ENCODE peak calls at places on chromosome 5, in seven cellular contexts. V is heart right ventricle; T is CD4-positive, alpha-beta T cell; X is BE2C; A is hepatocyte; E is esophagus squamous epithelium; M is upper lobe of right lung. L is an unnamed sample. For H3K9me3, the result is how much of the 10 kb centered on the place peaks cover.

GRCh38 chr5:93078082-93079038 is 502.7 kb downstream of the NR2F1-AS1 start:
- DNase-seq in V (peak), T (no peak), X (peak), A (peak), E (no peak), M (no peak), L (peak)

GRCh38 chr5:128318691-128319090 is 219.4 kb downstream of the FBN2 start:
- DNase-seq in V (no peak), T (no peak), X (no peak), A (no peak), E (no peak), M (no peak), L (no peak)

GRCh38 chr5:97355775-97356174 is 172.7 kb upstream of the RIOK2 start:
- DNase-seq in V (no peak), T (no peak), X (no peak), A (no peak), E (no peak), M (no peak), L (no peak)

GRCh38 chr5:14628346-14628745 is 36.2 kb upstream of the OTULIN start:
- DNase-seq in V (no peak), T (peak), X (no peak), A (peak), E (no peak), M (no peak), L (peak)

GRCh38 chr5:43231977-43232376 is 40.0 kb downstream of the NIM1K start:
- DNase-seq in V (no peak), T (no peak), X (peak), A (no peak), E (no peak), M (no peak), L (peak)

GRCh38 chr5:34686762-34687268 is 30.7 kb downstream of the RAI14 start:
- DNase-seq in V (peak), T (no peak), X (no peak), A (peak), E (no peak), M (peak), L (peak)

GRCh38 chr5:172943283-172943841 is 15.9 kb upstream of the RPL26L1 start:
- DNase-seq in V (no peak), T (no peak), X (peak), A (peak), E (no peak), M (peak), L (no peak)

GRCh38 chr5:147509710-147510651 is at the start of gene DPYSL3:
- DNase-seq in V (peak), T (no peak), X (peak), A (peak), E (no peak), M (peak), L (no peak)

GRCh38 chr5:116652196-116652729 is 77.6 kb upstream of the SEMA6A start:
- DNase-seq in V (peak), T (no peak), X (peak), A (peak), E (no peak), M (no peak), L (no peak)

GRCh38 chr5:82489668-82490067 is 211.5 kb upstream of the RPS23 start:
- DNase-seq in V (no peak), T (no peak), X (no peak), A (no peak), E (no peak), M (no peak), L (no peak)

GRCh38 chr5:157273131-157273556 is 7.2 kb downstream of the CYFIP2 start:
- DNase-seq in V (no peak), T (no peak), X (no peak), A (no peak), E (no peak), M (no peak), L (no peak)

GRCh38 chr5:101531031-101531430 is 627.9 kb upstream of the ST8SIA4 start:
- DNase-seq in V (no peak), T (no peak), X (no peak), A (no peak), E (no peak), M (no peak), L (no peak)

GRCh38 chr5:151023651-151024050 is 3.3 kb downstream of the GPX3 start:
- DNase-seq in V (peak), T (no peak), X (no peak), A (no peak), E (no peak), M (peak), L (peak)

GRCh38 chr5:145685417-145685816 is 149.7 kb downstream of the PRELID2 start:
- DNase-seq in V (no peak), T (no peak), X (no peak), A (no peak), E (no peak), M (no peak), L (no peak)

GRCh38 chr5:22431840-22432239 is 421.3 kb downstream of the CDH12 start:
- DNase-seq in V (no peak), T (no peak), X (no peak), A (no peak), E (no peak), M (no peak), L (no peak)

GRCh38 chr5:139100825-139101224 is 97.3 kb downstream of the SIL1 start:
- DNase-seq in V (no peak), T (no peak), X (no peak), A (no peak), E (no peak), M (no peak), L (peak)

GRCh38 chr5:2193923-2194555 is 311.3 kb upstream of the IRX4 start:
- DNase-seq in V (no peak), T (no peak), X (no peak), A (no peak), E (no peak), M (no peak), L (no peak)

GRCh38 chr5:166781729-166782128 is 1509.7 kb upstream of the WWC1 start:
- DNase-seq in V (no peak), T (no peak), X (no peak), A (no peak), E (no peak), M (no peak), L (no peak)

GRCh38 chr5:5271606-5272321 is 131.6 kb downstream of the ADAMTS16 start:
- DNase-seq in V (no peak), T (no peak), X (peak), A (peak), E (no peak), M (no peak), L (no peak)

GRCh38 chr5:146466521-146467349 is 19.6 kb downstream of the TCERG1 start:
- DNase-seq in V (no peak), T (no peak), X (no peak), A (no peak), E (no peak), M (no peak), L (no peak)

GRCh38 chr5:111747336-111747735 is 9.7 kb downstream of the NREP start:
- DNase-seq in V (no peak), T (no peak), X (no peak), A (no peak), E (no peak), M (no peak), L (no peak)

GRCh38 chr5:59813761-59814562 is 79.6 kb downstream of the PDE4D start:
- DNase-seq in V (no peak), T (no peak), X (peak), A (peak), E (no peak), M (no peak), L (peak)

GRCh38 chr5:129904102-129904666 is at the start of gene CHSY3:
- DNase-seq in V (peak), T (peak), X (peak), A (peak), E (peak), M (peak), L (peak)

GRCh38 chr5:86461169-86461956 is 156.4 kb upstream of the COX7C start:
- DNase-seq in V (no peak), T (no peak), X (no peak), A (peak), E (no peak), M (no peak), L (peak)
- H3K9me3 ChIP-seq in V (under half), T (under half), X (under half), A (under half), E (under half), M (under half), L (under half)

GRCh38 chr5:55432549-55432948 is 102.2 kb downstream of the PLPP1 start:
- DNase-seq in V (no peak), T (no peak), X (no peak), A (no peak), E (no peak), M (no peak), L (no peak)
- H3K9me3 ChIP-seq in V (under half), T (under half), X (under half), A (under half), E (under half), M (under half), L (under half)

DNA sequence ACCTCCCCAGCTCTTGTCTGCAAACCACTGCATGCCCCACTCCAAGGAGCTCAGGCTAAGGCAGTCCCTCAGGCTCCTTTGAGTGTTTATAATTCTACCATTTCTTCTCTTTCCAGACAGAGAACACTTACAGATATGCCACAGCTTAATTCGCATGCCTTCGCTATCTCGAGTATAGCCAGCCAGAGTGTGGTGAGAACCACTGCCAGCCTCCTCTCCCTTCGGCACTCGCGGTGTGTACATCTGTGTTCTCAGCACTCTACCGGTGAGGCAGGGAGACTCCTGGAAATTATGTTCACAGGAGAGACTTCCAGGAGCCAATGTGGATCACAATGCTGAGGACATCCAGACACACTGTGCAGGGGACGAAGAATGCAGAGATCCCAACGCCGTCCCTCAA is 143.7 kb upstream of the IRX1 start:
- DNase-seq in V (no peak), T (no peak), X (no peak), A (no peak), E (no peak), M (no peak), L (no peak)
- H3K9me3 ChIP-seq in V (under half), T (under half), X (under half), A (under half), E (under half), M (under half), L (under half)

GRCh38 chr5:4216142-4216541 is 620.5 kb downstream of the IRX1 start:
- DNase-seq in V (no peak), T (no peak), X (no peak), A (no peak), E (no peak), M (no peak), L (no peak)
- H3K9me3 ChIP-seq in V (under half), T (under half), X (under half), A (under half), E (under half), M (under half), L (under half)

DNA sequence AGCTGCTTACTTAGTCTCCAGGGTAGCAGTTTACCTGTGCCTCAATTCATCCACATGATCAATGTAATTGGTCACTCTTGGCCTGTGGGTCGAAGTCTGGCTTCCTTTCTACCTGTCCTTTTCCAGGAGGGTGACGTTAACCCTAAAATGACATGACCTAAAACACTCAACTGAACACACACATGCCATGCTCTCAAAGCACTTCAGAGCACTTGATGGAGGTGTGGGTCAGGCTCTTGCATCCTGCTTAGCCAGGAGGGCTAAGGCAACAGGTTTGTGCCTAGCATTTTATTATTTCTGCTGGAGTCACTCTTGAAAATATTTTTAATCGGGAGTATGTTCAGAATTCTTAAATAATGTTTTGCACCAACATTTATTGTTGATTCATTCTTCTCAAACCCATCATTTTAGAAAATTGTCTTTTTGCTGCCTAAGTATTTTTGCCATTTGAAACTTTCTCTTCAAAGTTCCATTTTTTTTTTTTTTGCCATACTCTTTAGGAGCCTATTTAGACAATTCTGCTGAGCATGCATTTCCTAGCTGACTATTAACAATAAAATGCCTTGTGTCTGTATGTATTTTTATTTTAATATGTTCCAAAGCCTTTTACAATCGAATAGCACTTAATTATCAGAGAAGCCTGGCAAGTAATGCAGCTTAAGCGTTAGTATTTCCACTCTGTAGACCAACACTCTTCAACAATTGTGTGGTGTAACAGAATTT is 59.1 kb downstream of the ATP10B start:
- DNase-seq in V (no peak), T (no peak), X (no peak), A (no peak), E (no peak), M (no peak), L (no peak)
- H3K9me3 ChIP-seq in V (under half), T (under half), X (under half), A (under half), E (under half), M (under half), L (under half)

GRCh38 chr5:180238631-180239030 is 29.6 kb upstream of the RASGEF1C start:
- DNase-seq in V (no peak), T (no peak), X (no peak), A (no peak), E (no peak), M (no peak), L (no peak)

GRCh38 chr5:180235077-180235476 is 26.1 kb upstream of the RASGEF1C start:
- DNase-seq in V (no peak), T (no peak), X (no peak), A (no peak), E (no peak), M (no peak), L (no peak)

GRCh38 chr5:180233729-180234128 is 24.7 kb upstream of the RASGEF1C start:
- DNase-seq in V (no peak), T (no peak), X (no peak), A (peak), E (no peak), M (no peak), L (peak)

GRCh38 chr5:180234271-180234670 is 25.3 kb upstream of the RASGEF1C start:
- DNase-seq in V (no peak), T (no peak), X (no peak), A (no peak), E (no peak), M (no peak), L (no peak)

GRCh38 chr5:180235846-180236245 is 26.8 kb upstream of the RASGEF1C start:
- DNase-seq in V (no peak), T (no peak), X (no peak), A (no peak), E (no peak), M (no peak), L (no peak)
- H3K9me3 ChIP-seq in V (under half), T (under half), X (under half), A (under half), E (under half), M (under half), L (under half)

GRCh38 chr5:179079165-179079987 is 19.2 kb downstream of the ZNF354C start:
- DNase-seq in V (no peak), T (no peak), X (no peak), A (no peak), E (no peak), M (no peak), L (no peak)
- H3K9me3 ChIP-seq in V (half or more), T (half or more), X (under half), A (half or more), E (half or more), M (half or more), L (under half)